ENCODE peak calls at places on chromosomes 4 and X, in four cellular contexts. J is GM12878, M is RWPE2, T is right cardiac atrium. B is an unnamed sample. For H3K4me1, the result is how much of the 10 kb centered on the place peaks cover.

GRCh38 chrX:40734956-40735317 is 405 bp downstream of the MED14 start:
- ATAC-seq in M (peak), T (no peak), J (peak), B (no peak)

GRCh38 chrX:49071877-49072711 is 1.7 kb downstream of the PRAF2 start:
- ATAC-seq in J (no peak), T (peak), M (peak), B (peak)

GRCh38 chr4:646460-646859 is 21.1 kb downstream of the PDE6B start:
- ATAC-seq in J (no peak), M (no peak), T (no peak), B (no peak)

GRCh38 chr4:4869731-4870483 is 10.4 kb downstream of the MSX1 start:
- ATAC-seq in T (no peak), M (no peak), J (no peak), B (no peak)

GRCh38 chr4:183729430-183730328 is 70.6 kb downstream of the TRAPPC11 start:
- ATAC-seq in M (peak), T (no peak), J (peak), B (no peak)

GRCh38 chr4:140811429-140811828 is 55.2 kb upstream of the TBC1D9 start:
- ATAC-seq in T (no peak), J (no peak), M (no peak), B (no peak)

GRCh38 chr4:153188966-153189801 is 15.1 kb upstream of the TRIM2 start:
- ATAC-seq in T (no peak), M (peak), J (peak), B (no peak)

GRCh38 chr4:122900314-122900713 is 22.1 kb downstream of the NUDT6 start:
- ATAC-seq in J (no peak), M (no peak), T (no peak), B (no peak)

GRCh38 chrX:118525146-118525725 is 29.6 kb downstream of the DOCK11 start:
- ATAC-seq in J (no peak), T (no peak), M (no peak), B (no peak)
- H3K4me1 ChIP-seq in J (under half), T (under half), M (under half), B (half or more)

GRCh38 chrX:67342138-67342537 is 201.7 kb upstream of the AR start:
- ATAC-seq in J (no peak), T (no peak), M (no peak), B (no peak)
- H3K4me1 ChIP-seq in J (under half), T (under half), M (under half), B (under half)

GRCh38 chr4:49000806-49001205 is 14.7 kb downstream of the CWH43 start:
- ATAC-seq in J (no peak), M (no peak), T (no peak), B (no peak)

GRCh38 chr4:48997962-48998361 is 11.9 kb downstream of the CWH43 start:
- ATAC-seq in T (no peak), J (no peak), M (no peak), B (no peak)

GRCh38 chr4:49002931-49003330 is 16.9 kb downstream of the CWH43 start:
- ATAC-seq in M (no peak), J (no peak), T (no peak), B (no peak)

DNA sequence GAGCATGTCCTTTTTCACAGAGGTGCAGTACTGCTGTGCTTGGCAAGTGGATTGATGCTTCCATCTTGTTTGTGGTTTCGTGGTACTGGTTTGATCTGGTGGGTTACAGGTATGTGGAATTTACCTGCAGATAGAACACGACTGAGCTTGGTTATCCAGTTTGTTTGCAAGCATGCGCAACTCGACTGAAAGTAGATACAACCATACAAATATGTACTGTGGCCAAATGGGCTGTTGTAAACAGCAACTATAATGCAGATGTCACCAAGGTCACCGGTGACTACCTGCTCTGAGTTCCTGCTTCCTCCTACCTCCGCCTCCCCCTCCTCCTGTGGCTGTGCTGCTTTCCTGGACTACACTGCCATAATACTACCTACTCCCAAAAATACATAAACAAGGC is 12.4 kb downstream of the CWH43 start:
- ATAC-seq in T (no peak), J (no peak), M (no peak), B (no peak)
- H3K4me1 ChIP-seq in T (under half), J (under half), M (under half), B (under half)

GRCh38 chrX:34563061-34563460 is 94.0 kb downstream of the TMEM47 start:
- ATAC-seq in J (no peak), T (no peak), M (no peak), B (no peak)
- H3K4me1 ChIP-seq in J (under half), T (under half), M (under half), B (under half)

DNA sequence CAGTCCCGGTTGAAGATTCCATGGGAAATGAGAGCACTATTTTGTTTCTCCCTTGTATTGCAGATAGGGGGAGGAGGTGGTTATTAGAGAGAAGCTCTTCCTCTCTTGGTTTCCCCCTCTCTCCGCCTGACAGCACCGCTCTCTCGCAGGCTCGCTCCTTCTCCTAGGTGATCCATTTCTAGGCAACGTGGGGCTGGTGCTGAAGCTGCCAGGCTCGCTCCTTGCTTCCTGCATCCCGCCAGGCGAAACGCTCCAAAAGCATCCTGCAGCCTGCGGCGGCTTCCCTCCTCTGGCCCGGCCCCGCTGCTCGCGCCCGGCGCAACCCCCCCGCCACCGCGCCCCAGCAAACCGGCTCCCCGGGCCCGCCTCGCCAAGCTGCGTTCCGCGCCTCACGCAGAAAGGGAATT is at the start of gene GRID2:
- ATAC-seq in M (peak), T (peak), J (no peak), B (no peak)
- H3K4me1 ChIP-seq in M (under half), T (under half), J (under half), B (under half)

GRCh38 chr4:41428941-41429669 is 108.9 kb upstream of the LIMCH1 start:
- ATAC-seq in M (no peak), J (no peak), T (no peak), B (no peak)

GRCh38 chr4:41432889-41433288 is 105.1 kb upstream of the LIMCH1 start:
- ATAC-seq in M (peak), T (no peak), J (no peak), B (no peak)

GRCh38 chr4:41433361-41433760 is 104.6 kb upstream of the LIMCH1 start:
- ATAC-seq in J (no peak), T (no peak), M (no peak), B (no peak)

GRCh38 chr4:41430796-41431195 is 107.2 kb upstream of the LIMCH1 start:
- ATAC-seq in J (no peak), M (no peak), T (peak), B (peak)

DNA sequence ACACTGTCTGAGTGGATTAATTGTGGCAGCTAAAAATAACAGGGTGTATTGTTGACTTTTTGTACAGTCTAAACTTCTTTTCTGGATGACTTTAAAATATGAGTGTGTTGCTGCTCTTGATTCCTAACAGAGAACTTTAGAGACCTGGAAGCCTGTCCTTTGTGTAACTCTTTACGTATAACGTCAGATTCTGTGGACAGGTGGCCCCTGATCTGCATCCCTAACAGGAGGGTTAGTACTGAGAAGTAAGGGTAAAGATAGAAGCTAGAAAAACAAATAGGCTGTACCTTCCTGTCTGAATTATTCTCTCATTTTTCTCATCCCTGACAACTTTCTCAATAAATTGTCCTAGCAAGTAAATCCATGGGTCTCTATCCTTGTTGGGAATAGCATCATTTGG is 105.7 kb upstream of the LIMCH1 start:
- ATAC-seq in T (no peak), J (no peak), M (no peak), B (no peak)
- H3K4me1 ChIP-seq in T (under half), J (under half), M (under half), B (under half)

GRCh38 chr4:74109116-74109791 is 10.3 kb upstream of the CXCL2 start:
- ATAC-seq in J (no peak), M (peak), T (peak), B (peak)
- H3K4me1 ChIP-seq in J (under half), M (half or more), T (under half), B (under half)

DNA sequence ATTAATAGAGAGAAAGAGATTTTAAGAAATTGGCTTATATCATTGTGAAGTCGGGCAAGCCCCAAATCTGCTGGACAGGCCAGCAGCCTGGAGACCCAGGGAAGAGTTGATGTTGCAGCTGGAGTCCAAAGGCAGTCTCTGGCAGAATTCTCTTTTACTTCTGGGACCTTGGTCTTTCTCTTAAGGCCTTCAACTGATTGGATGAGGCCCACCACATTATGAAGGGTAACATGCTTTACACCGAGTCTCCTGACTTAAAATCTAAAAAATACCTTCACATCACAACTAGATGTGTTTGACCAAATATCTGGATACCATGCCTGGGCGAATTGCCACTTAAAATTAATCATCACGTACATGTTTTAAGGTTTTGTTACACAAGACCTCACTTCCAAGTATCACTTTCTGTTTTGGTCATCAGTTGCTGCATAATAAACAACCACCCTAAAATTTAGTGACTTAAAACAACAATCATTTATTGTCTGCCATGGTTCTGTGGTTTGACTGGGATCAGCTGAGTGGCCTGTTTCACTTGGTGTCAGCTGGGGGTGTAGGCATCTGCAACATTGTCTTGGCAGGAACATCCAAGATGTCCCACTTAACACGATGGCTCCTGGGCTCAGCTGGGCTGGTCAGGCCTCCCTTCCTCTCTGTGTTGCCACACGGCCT is 3.4 kb downstream of the CD38 start:
- ATAC-seq in T (no peak), J (peak), M (no peak), B (no peak)
- H3K4me1 ChIP-seq in T (under half), J (half or more), M (under half), B (under half)

DNA sequence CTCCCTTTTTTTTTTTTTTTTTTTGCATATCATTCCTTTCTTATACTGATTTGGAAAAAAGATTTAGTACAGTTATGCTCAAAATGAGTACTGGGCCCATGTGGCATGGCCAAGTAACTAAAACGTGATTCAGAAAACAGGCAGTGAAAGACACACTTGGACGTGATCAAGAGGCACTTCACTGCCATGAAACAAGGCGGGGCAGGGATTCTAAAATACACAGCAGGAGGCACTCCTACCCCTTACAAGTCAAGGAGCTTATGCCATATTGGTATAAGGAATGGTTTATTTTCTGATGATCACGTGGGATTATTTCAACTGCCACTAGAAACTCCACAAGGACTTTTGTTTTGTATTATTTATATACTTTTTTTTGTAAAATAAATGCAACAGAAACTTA is 72.0 kb downstream of the CHST7 start:
- ATAC-seq in M (no peak), J (no peak), T (no peak), B (no peak)
- H3K4me1 ChIP-seq in M (under half), J (under half), T (under half), B (under half)

GRCh38 chr4:8201341-8201781 is 2.3 kb downstream of the SH3TC1 start:
- ATAC-seq in T (no peak), M (no peak), J (peak), B (no peak)

GRCh38 chr4:8198906-8199593 is at the start of gene SH3TC1:
- ATAC-seq in M (peak), T (peak), J (peak), B (peak)

GRCh38 chr4:8198206-8198905 is 734 bp upstream of the SH3TC1 start:
- ATAC-seq in M (no peak), T (peak), J (no peak), B (no peak)

GRCh38 chr4:8200302-8200975 is 1.3 kb downstream of the SH3TC1 start:
- ATAC-seq in T (peak), J (peak), M (peak), B (peak)

DNA sequence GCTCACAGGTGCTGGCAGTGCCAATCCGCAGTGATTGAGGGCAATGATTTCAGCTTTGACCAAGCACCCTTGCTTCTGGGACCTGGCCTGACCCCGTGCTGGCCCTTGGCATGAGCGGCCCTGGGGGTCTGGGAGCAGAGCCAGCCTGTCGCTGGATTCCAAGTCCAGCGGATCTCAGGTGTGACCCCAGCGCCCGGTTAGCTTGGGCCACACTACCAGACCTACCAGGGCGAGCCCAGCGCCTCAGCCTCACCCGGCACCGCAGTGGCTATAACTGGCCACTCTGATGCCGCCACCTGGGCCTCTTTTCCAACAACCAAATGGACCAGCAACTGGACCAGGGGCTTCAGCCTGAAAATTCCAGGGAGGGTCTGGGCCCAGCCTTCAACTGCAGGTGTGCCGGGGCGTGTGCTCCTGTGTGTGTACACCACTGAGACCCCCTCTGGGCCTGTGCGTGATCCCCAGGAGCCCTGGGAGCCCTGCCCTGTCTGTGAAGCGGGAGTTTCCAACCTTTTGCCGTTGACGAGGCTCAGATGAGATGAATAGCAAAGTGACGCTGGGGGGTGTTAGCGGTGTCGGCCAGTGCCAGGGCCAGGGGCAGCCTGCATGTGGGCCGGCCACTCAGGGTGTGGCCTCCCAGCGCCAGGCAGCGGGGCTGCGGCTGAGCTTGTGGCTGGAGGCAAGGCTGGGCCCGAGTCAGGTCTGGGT is 658 bp downstream of the SH3TC1 start:
- ATAC-seq in T (peak), J (peak), M (peak), B (no peak)
- H3K4me1 ChIP-seq in T (under half), J (under half), M (under half), B (under half)